ENCODE peak calls at places on chromosomes 16 and 17, in six cellular contexts. P is kidney; E is choroid plexus epithelial cell; V is T-helper 2 cell treated with Interferon-gamma antibody and Interleukin-4, amounts not matched to agents 5 μg/mL and 100 μg/mL, for 36 hours; T is coronary artery; U is iPS-NIHi11. Y is an unnamed sample.
A peak's percentile ranks its signal among the peaks of the same experiment; 100 is the strongest.

GRCh38 chr17:75384751-75385150 is 20.7 kb downstream of the GRB2 start:
- DNase-seq in P (peak; percentile 14), E (no peak), V (no peak), T (no peak), U (no peak), Y (no peak)

GRCh38 chr17:79819534-79820276 is 19.5 kb downstream of the CBX4 start:
- DNase-seq in P (no peak), E (no peak), V (no peak), T (no peak), U (no peak), Y (no peak)

GRCh38 chr17:75525806-75526554 is 483 bp downstream of the LLGL2 start:
- DNase-seq in P (no peak), E (no peak), V (no peak), T (no peak), U (peak; percentile 47), Y (no peak)

GRCh38 chr17:1008008-1008761 is 11.3 kb downstream of the TIMM22 start:
- DNase-seq in P (no peak), E (no peak), V (no peak), T (peak; percentile 92), U (no peak), Y (no peak)

GRCh38 chr17:45920083-45920482 is 25.7 kb downstream of the MAPT start:
- DNase-seq in P (no peak), E (no peak), V (no peak), T (no peak), U (no peak), Y (no peak)

GRCh38 chr16:87995644-87996043 is 44.4 kb downstream of the BANP start:
- DNase-seq in P (no peak), E (no peak), V (no peak), T (no peak), U (no peak), Y (no peak)

GRCh38 chr17:45441536-45442310 is 9.1 kb upstream of the ARHGAP27 start:
- DNase-seq in P (peak; percentile 37), E (no peak), V (no peak), T (peak; percentile 54), U (no peak), Y (no peak)

GRCh38 chr17:70159980-70160379 is 9.4 kb upstream of the KCNJ2 start:
- DNase-seq in P (no peak), E (no peak), V (no peak), T (no peak), U (no peak), Y (no peak)

GRCh38 chr17:77317091-77317519 is 176.3 kb downstream of the SEC14L1 start:
- DNase-seq in P (peak; percentile 52), E (peak; percentile 30), V (no peak), T (peak; percentile 55), U (no peak), Y (peak; percentile 47)

GRCh38 chr16:13573903-13574302 is 346.1 kb upstream of the ERCC4 start:
- DNase-seq in P (no peak), E (no peak), V (no peak), T (no peak), U (no peak), Y (no peak)

GRCh38 chr17:12964162-12964561 is 53.7 kb downstream of the ELAC2 start:
- DNase-seq in P (no peak), E (no peak), V (no peak), T (no peak), U (no peak), Y (no peak)

GRCh38 chr16:56953006-56953405 is 8.7 kb upstream of the CETP start:
- DNase-seq in P (no peak), E (no peak), V (no peak), T (no peak), U (no peak), Y (no peak)

Y was measured in astrocyte of the spinal cord.